ENCODE peak calls at places on chromosome 18, in seven cellular contexts. One of them, this sample, is unnamed.

GRCh38 chr18:75210274-75211001 is at the start of gene TSHZ1:
- DNase-seq in AG04450: peak
- DNase-seq in A549: peak
- DNase-seq in AG04449: peak
- DNase-seq in cardiac muscle cell: peak
- DNase-seq in BJ: peak
- DNase-seq in fibroblast of the aortic adventitia: peak
- DNase-seq in this sample: peak

GRCh38 chr18:26920644-26921043 is 55.1 kb upstream of the AQP4 start:
- DNase-seq in AG04450: no peak
- DNase-seq in A549: no peak
- DNase-seq in AG04449: no peak
- DNase-seq in cardiac muscle cell: no peak
- DNase-seq in BJ: no peak
- DNase-seq in fibroblast of the aortic adventitia: no peak
- DNase-seq in this sample: no peak

GRCh38 chr18:58567453-58568196 is 61.3 kb downstream of the ALPK2 start:
- DNase-seq in AG04450: peak
- DNase-seq in A549: peak
- DNase-seq in AG04449: peak
- DNase-seq in cardiac muscle cell: peak
- DNase-seq in BJ: peak
- DNase-seq in fibroblast of the aortic adventitia: peak
- DNase-seq in this sample: peak

GRCh38 chr18:62346327-62347090 is 21.4 kb downstream of the TNFRSF11A start:
- DNase-seq in AG04450: no peak
- DNase-seq in A549: no peak
- DNase-seq in AG04449: no peak
- DNase-seq in cardiac muscle cell: no peak
- DNase-seq in BJ: no peak
- DNase-seq in fibroblast of the aortic adventitia: no peak
- DNase-seq in this sample: no peak

GRCh38 chr18:61967242-61967891 is 74.6 kb upstream of the RNF152 start:
- DNase-seq in AG04450: no peak
- DNase-seq in A549: no peak
- DNase-seq in AG04449: no peak
- DNase-seq in cardiac muscle cell: no peak
- DNase-seq in BJ: no peak
- DNase-seq in fibroblast of the aortic adventitia: no peak
- DNase-seq in this sample: no peak

GRCh38 chr18:58392336-58393000 is 236.4 kb downstream of the ALPK2 start:
- DNase-seq in AG04450: no peak
- DNase-seq in A549: no peak
- DNase-seq in AG04449: no peak
- DNase-seq in cardiac muscle cell: peak
- DNase-seq in BJ: peak
- DNase-seq in fibroblast of the aortic adventitia: peak
- DNase-seq in this sample: no peak

GRCh38 chr18:11713756-11714155 is 24.7 kb downstream of the GNAL start:
- DNase-seq in AG04450: no peak
- DNase-seq in A549: no peak
- DNase-seq in AG04449: no peak
- DNase-seq in cardiac muscle cell: no peak
- DNase-seq in BJ: no peak
- DNase-seq in fibroblast of the aortic adventitia: no peak
- DNase-seq in this sample: no peak

GRCh38 chr18:79537758-79538157 is 141.8 kb upstream of the CTDP1 start:
- DNase-seq in AG04450: no peak
- DNase-seq in A549: no peak
- DNase-seq in AG04449: no peak
- DNase-seq in cardiac muscle cell: no peak
- DNase-seq in BJ: no peak
- DNase-seq in fibroblast of the aortic adventitia: no peak
- DNase-seq in this sample: no peak

GRCh38 chr18:32317651-32318050 is 127.8 kb downstream of the MEP1B start:
- DNase-seq in AG04450: peak
- DNase-seq in A549: no peak
- DNase-seq in AG04449: no peak
- DNase-seq in cardiac muscle cell: peak
- DNase-seq in BJ: no peak
- DNase-seq in fibroblast of the aortic adventitia: peak
- DNase-seq in this sample: no peak

GRCh38 chr18:53478155-53478554 is 746.3 kb downstream of the MBD2 start:
- DNase-seq in AG04450: no peak
- DNase-seq in A549: no peak
- DNase-seq in AG04449: no peak
- DNase-seq in cardiac muscle cell: no peak
- DNase-seq in BJ: no peak
- DNase-seq in fibroblast of the aortic adventitia: no peak
- DNase-seq in this sample: no peak

GRCh38 chr18:39167990-39168389 is 1602.4 kb upstream of the CELF4 start:
- DNase-seq in AG04450: no peak
- DNase-seq in A549: no peak
- DNase-seq in AG04449: no peak
- DNase-seq in cardiac muscle cell: no peak
- DNase-seq in BJ: no peak
- DNase-seq in fibroblast of the aortic adventitia: no peak
- DNase-seq in this sample: no peak

GRCh38 chr18:77178559-77178958 is 46.0 kb upstream of the MBP start:
- DNase-seq in AG04450: no peak
- DNase-seq in A549: no peak
- DNase-seq in AG04449: no peak
- DNase-seq in cardiac muscle cell: peak
- DNase-seq in BJ: no peak
- DNase-seq in fibroblast of the aortic adventitia: peak
- DNase-seq in this sample: no peak

GRCh38 chr18:79515944-79516351 is 120.2 kb downstream of the NFATC1 start:
- DNase-seq in AG04450: no peak
- DNase-seq in A549: no peak
- DNase-seq in AG04449: no peak
- DNase-seq in cardiac muscle cell: peak
- DNase-seq in BJ: no peak
- DNase-seq in fibroblast of the aortic adventitia: no peak
- DNase-seq in this sample: no peak

GRCh38 chr18:65737346-65737745 is 13.5 kb upstream of the CDH7 start:
- DNase-seq in AG04450: no peak
- DNase-seq in A549: no peak
- DNase-seq in AG04449: no peak
- DNase-seq in cardiac muscle cell: no peak
- DNase-seq in BJ: no peak
- DNase-seq in fibroblast of the aortic adventitia: no peak
- DNase-seq in this sample: no peak

GRCh38 chr18:58501033-58501432 is 127.9 kb downstream of the ALPK2 start:
- DNase-seq in AG04450: no peak
- DNase-seq in A549: no peak
- DNase-seq in AG04449: no peak
- DNase-seq in cardiac muscle cell: peak
- DNase-seq in BJ: no peak
- DNase-seq in fibroblast of the aortic adventitia: no peak
- DNase-seq in this sample: no peak

GRCh38 chr18:41265047-41265446 is 690.0 kb upstream of the PIK3C3 start:
- DNase-seq in AG04450: peak
- DNase-seq in A549: no peak
- DNase-seq in AG04449: no peak
- DNase-seq in cardiac muscle cell: peak
- DNase-seq in BJ: no peak
- DNase-seq in fibroblast of the aortic adventitia: no peak
- DNase-seq in this sample: no peak

GRCh38 chr18:78792736-78793135 is 186.9 kb upstream of the SALL3 start:
- DNase-seq in AG04450: no peak
- DNase-seq in A549: no peak
- DNase-seq in AG04449: no peak
- DNase-seq in cardiac muscle cell: no peak
- DNase-seq in BJ: no peak
- DNase-seq in fibroblast of the aortic adventitia: no peak
- DNase-seq in this sample: no peak

GRCh38 chr18:25067291-25068050 is 284.5 kb downstream of the ZNF521 start:
- DNase-seq in AG04450: no peak
- DNase-seq in A549: no peak
- DNase-seq in AG04449: no peak
- DNase-seq in cardiac muscle cell: no peak
- DNase-seq in BJ: no peak
- DNase-seq in fibroblast of the aortic adventitia: peak
- DNase-seq in this sample: no peak

GRCh38 chr18:44796505-44797198 is 116.0 kb downstream of the SETBP1 start:
- DNase-seq in AG04450: no peak
- DNase-seq in A549: no peak
- DNase-seq in AG04449: no peak
- DNase-seq in cardiac muscle cell: no peak
- DNase-seq in BJ: no peak
- DNase-seq in fibroblast of the aortic adventitia: no peak
- DNase-seq in this sample: peak

GRCh38 chr18:39946623-39947061 is 2008.4 kb upstream of the PIK3C3 start:
- DNase-seq in AG04450: peak
- DNase-seq in A549: peak
- DNase-seq in AG04449: peak
- DNase-seq in cardiac muscle cell: peak
- DNase-seq in BJ: peak
- DNase-seq in fibroblast of the aortic adventitia: no peak
- DNase-seq in this sample: peak

GRCh38 chr18:11162889-11163288 is 13.5 kb upstream of the PIEZO2 start:
- DNase-seq in AG04450: no peak
- DNase-seq in A549: no peak
- DNase-seq in AG04449: no peak
- DNase-seq in cardiac muscle cell: no peak
- DNase-seq in BJ: no peak
- DNase-seq in fibroblast of the aortic adventitia: no peak
- DNase-seq in this sample: no peak

GRCh38 chr18:51603111-51603510 is 405.6 kb upstream of the MEX3C start:
- DNase-seq in AG04450: no peak
- DNase-seq in A549: no peak
- DNase-seq in AG04449: no peak
- DNase-seq in cardiac muscle cell: no peak
- DNase-seq in BJ: no peak
- DNase-seq in fibroblast of the aortic adventitia: no peak
- DNase-seq in this sample: no peak

GRCh38 chr18:9429662-9429993 is 45.7 kb upstream of the RALBP1 start:
- DNase-seq in AG04450: no peak
- DNase-seq in A549: no peak
- DNase-seq in AG04449: no peak
- DNase-seq in cardiac muscle cell: peak
- DNase-seq in BJ: no peak
- DNase-seq in fibroblast of the aortic adventitia: peak
- DNase-seq in this sample: no peak

GRCh38 chr18:56333846-56334245 is 304.5 kb downstream of the TXNL1 start:
- DNase-seq in AG04450: no peak
- DNase-seq in A549: no peak
- DNase-seq in AG04449: no peak
- DNase-seq in cardiac muscle cell: no peak
- DNase-seq in BJ: no peak
- DNase-seq in fibroblast of the aortic adventitia: peak
- DNase-seq in this sample: no peak

GRCh38 chr18:62200121-62200914 is 13.3 kb downstream of the RELCH start:
- DNase-seq in AG04450: no peak
- DNase-seq in A549: no peak
- DNase-seq in AG04449: no peak
- DNase-seq in cardiac muscle cell: peak
- DNase-seq in BJ: no peak
- DNase-seq in fibroblast of the aortic adventitia: peak
- DNase-seq in this sample: no peak

GRCh38 chr18:6412933-6413472 is 1.7 kb downstream of the L3MBTL4 start:
- DNase-seq in AG04450: no peak
- DNase-seq in A549: no peak
- DNase-seq in AG04449: no peak
- DNase-seq in cardiac muscle cell: no peak
- DNase-seq in BJ: no peak
- DNase-seq in fibroblast of the aortic adventitia: no peak
- DNase-seq in this sample: no peak
- H3K4me3 ChIP-seq in AG04450: no peak
- H3K4me3 ChIP-seq in A549: no peak
- H3K4me3 ChIP-seq in AG04449: no peak
- H3K4me3 ChIP-seq in cardiac muscle cell: no peak
- H3K4me3 ChIP-seq in BJ: no peak
- H3K4me3 ChIP-seq in fibroblast of the aortic adventitia: no peak
- H3K4me3 ChIP-seq in this sample: peak

GRCh38 chr18:23701544-23702064 is 12.4 kb downstream of the LAMA3 start:
- DNase-seq in AG04450: no peak
- DNase-seq in A549: no peak
- DNase-seq in AG04449: no peak
- DNase-seq in cardiac muscle cell: no peak
- DNase-seq in BJ: no peak
- DNase-seq in fibroblast of the aortic adventitia: no peak
- DNase-seq in this sample: no peak
- TF ChIP-seq CTCF in AG04450: no peak
- TF ChIP-seq CTCF in A549: no peak
- TF ChIP-seq CTCF in AG04449: no peak
- TF ChIP-seq CTCF in cardiac muscle cell: no peak
- TF ChIP-seq CTCF in BJ: no peak
- TF ChIP-seq CTCF in fibroblast of the aortic adventitia: no peak
- TF ChIP-seq CTCF in this sample: no peak

GRCh38 chr18:34976534-34976898 is 64.7 kb upstream of the MAPRE2 start:
- DNase-seq in AG04450: no peak
- DNase-seq in A549: no peak
- DNase-seq in AG04449: no peak
- DNase-seq in cardiac muscle cell: no peak
- DNase-seq in BJ: no peak
- DNase-seq in fibroblast of the aortic adventitia: no peak
- DNase-seq in this sample: no peak

GRCh38 chr18:34976899-34977786 is 64.1 kb upstream of the MAPRE2 start:
- DNase-seq in AG04450: no peak
- DNase-seq in A549: peak
- DNase-seq in AG04449: no peak
- DNase-seq in cardiac muscle cell: peak
- DNase-seq in BJ: no peak
- DNase-seq in fibroblast of the aortic adventitia: no peak
- DNase-seq in this sample: no peak

GRCh38 chr18:34977787-34978532 is 63.3 kb upstream of the MAPRE2 start:
- DNase-seq in AG04450: no peak
- DNase-seq in A549: peak
- DNase-seq in AG04449: no peak
- DNase-seq in cardiac muscle cell: no peak
- DNase-seq in BJ: no peak
- DNase-seq in fibroblast of the aortic adventitia: peak
- DNase-seq in this sample: no peak

GRCh38 chr18:34978533-34978893 is 62.7 kb upstream of the MAPRE2 start:
- DNase-seq in AG04450: no peak
- DNase-seq in A549: no peak
- DNase-seq in AG04449: no peak
- DNase-seq in cardiac muscle cell: no peak
- DNase-seq in BJ: no peak
- DNase-seq in fibroblast of the aortic adventitia: peak
- DNase-seq in this sample: no peak

DNA sequence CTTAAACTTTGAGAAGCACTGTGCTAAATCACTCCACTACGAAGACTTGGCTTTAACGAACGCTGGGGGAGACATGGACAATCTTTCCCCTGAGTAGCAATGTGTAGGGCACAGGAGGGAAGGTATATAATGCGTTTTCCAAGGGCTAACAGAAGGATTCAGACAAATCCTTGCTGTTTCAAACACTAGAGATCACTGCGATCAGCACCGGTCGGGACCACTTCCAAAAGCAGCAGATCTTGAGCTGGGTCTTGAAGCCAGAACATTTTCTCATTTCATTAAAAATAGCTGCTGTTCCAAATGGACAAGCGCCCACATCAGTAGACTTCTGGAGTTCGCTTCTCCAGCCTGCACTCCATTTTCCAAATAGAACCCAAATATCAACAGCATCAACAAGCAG is 65.1 kb upstream of the MAPRE2 start:
- DNase-seq in AG04450: no peak
- DNase-seq in A549: no peak
- DNase-seq in AG04449: no peak
- DNase-seq in cardiac muscle cell: no peak
- DNase-seq in BJ: no peak
- DNase-seq in fibroblast of the aortic adventitia: no peak
- DNase-seq in this sample: no peak
- H3K4me3 ChIP-seq in AG04450: no peak
- H3K4me3 ChIP-seq in A549: peak
- H3K4me3 ChIP-seq in AG04449: no peak
- H3K4me3 ChIP-seq in cardiac muscle cell: peak
- H3K4me3 ChIP-seq in BJ: no peak
- H3K4me3 ChIP-seq in fibroblast of the aortic adventitia: no peak
- H3K4me3 ChIP-seq in this sample: peak

GRCh38 chr18:8424917-8425725 is 184.1 kb upstream of the RAB12 start:
- DNase-seq in AG04450: peak
- DNase-seq in A549: no peak
- DNase-seq in AG04449: peak
- DNase-seq in cardiac muscle cell: peak
- DNase-seq in BJ: peak
- DNase-seq in fibroblast of the aortic adventitia: peak
- DNase-seq in this sample: peak
- TF ChIP-seq CTCF in AG04450: no peak
- TF ChIP-seq CTCF in A549: no peak
- TF ChIP-seq CTCF in AG04449: no peak
- TF ChIP-seq CTCF in cardiac muscle cell: no peak
- TF ChIP-seq CTCF in BJ: no peak
- TF ChIP-seq CTCF in fibroblast of the aortic adventitia: no peak
- TF ChIP-seq CTCF in this sample: no peak